ENCODE peak calls at places on chromosomes 4 and X, in five cellular contexts. One of them, this sample, is unnamed.

GRCh38 chr4:7240341-7240740 is 48.0 kb downstream of the SORCS2 start:
- DNase-seq in AG04450: no peak
- DNase-seq in stimulated activated CD4-positive, alpha-beta T cell treated with anti-CD3 and anti-CD28 coated beads, Interleukin-2, amount 100 ng/mL, for 24 hours: no peak
- DNase-seq in IMR-90: no peak
- DNase-seq in GM20000: no peak
- DNase-seq in this sample: no peak

GRCh38 chr4:83010522-83011318 is at the start of gene LIN54:
- DNase-seq in IMR-90: peak
- DNase-seq in stimulated activated CD4-positive, alpha-beta T cell treated with anti-CD3 and anti-CD28 coated beads, Interleukin-2, amount 100 ng/mL, for 24 hours: peak
- DNase-seq in GM20000: peak
- DNase-seq in AG04450: no peak
- DNase-seq in this sample: no peak

GRCh38 chr4:188781655-188782054 is 642.4 kb downstream of the TRIML1 start:
- DNase-seq in stimulated activated CD4-positive, alpha-beta T cell treated with anti-CD3 and anti-CD28 coated beads, Interleukin-2, amount 100 ng/mL, for 24 hours: no peak
- DNase-seq in IMR-90: peak
- DNase-seq in GM20000: no peak
- DNase-seq in AG04450: no peak
- DNase-seq in this sample: no peak

GRCh38 chr4:1881709-1882108 is 10.5 kb downstream of the NSD2 start:
- DNase-seq in GM20000: no peak
- DNase-seq in AG04450: no peak
- DNase-seq in IMR-90: no peak
- DNase-seq in stimulated activated CD4-positive, alpha-beta T cell treated with anti-CD3 and anti-CD28 coated beads, Interleukin-2, amount 100 ng/mL, for 24 hours: no peak
- DNase-seq in this sample: no peak

GRCh38 chrX:39718951-39719350 is 378.8 kb downstream of the BCOR start:
- DNase-seq in GM20000: no peak
- DNase-seq in IMR-90: no peak
- DNase-seq in AG04450: no peak
- DNase-seq in stimulated activated CD4-positive, alpha-beta T cell treated with anti-CD3 and anti-CD28 coated beads, Interleukin-2, amount 100 ng/mL, for 24 hours: no peak
- DNase-seq in this sample: no peak

GRCh38 chrX:139881130-139881529 is 51.7 kb downstream of the ATP11C start:
- DNase-seq in IMR-90: peak
- DNase-seq in stimulated activated CD4-positive, alpha-beta T cell treated with anti-CD3 and anti-CD28 coated beads, Interleukin-2, amount 100 ng/mL, for 24 hours: no peak
- DNase-seq in GM20000: no peak
- DNase-seq in AG04450: no peak
- DNase-seq in this sample: no peak

GRCh38 chr4:119025916-119026661 is 109.5 kb upstream of the MYOZ2 start:
- DNase-seq in GM20000: no peak
- DNase-seq in AG04450: peak
- DNase-seq in IMR-90: peak
- DNase-seq in stimulated activated CD4-positive, alpha-beta T cell treated with anti-CD3 and anti-CD28 coated beads, Interleukin-2, amount 100 ng/mL, for 24 hours: no peak
- DNase-seq in this sample: no peak

GRCh38 chr4:160772668-160773067 is 1391.1 kb downstream of the FSTL5 start:
- DNase-seq in stimulated activated CD4-positive, alpha-beta T cell treated with anti-CD3 and anti-CD28 coated beads, Interleukin-2, amount 100 ng/mL, for 24 hours: no peak
- DNase-seq in GM20000: no peak
- DNase-seq in IMR-90: no peak
- DNase-seq in AG04450: no peak
- DNase-seq in this sample: no peak

GRCh38 chrX:70166601-70167590 is 10.4 kb upstream of the DGAT2L6 start:
- DNase-seq in GM20000: no peak
- DNase-seq in AG04450: peak
- DNase-seq in IMR-90: peak
- DNase-seq in stimulated activated CD4-positive, alpha-beta T cell treated with anti-CD3 and anti-CD28 coated beads, Interleukin-2, amount 100 ng/mL, for 24 hours: no peak
- DNase-seq in this sample: no peak

GRCh38 chr4:127145001-127145400 is 487.8 kb upstream of the INTU start:
- DNase-seq in IMR-90: no peak
- DNase-seq in AG04450: no peak
- DNase-seq in GM20000: no peak
- DNase-seq in stimulated activated CD4-positive, alpha-beta T cell treated with anti-CD3 and anti-CD28 coated beads, Interleukin-2, amount 100 ng/mL, for 24 hours: no peak
- DNase-seq in this sample: no peak

GRCh38 chrX:47361538-47362511 is 8.6 kb upstream of the ZNF157 start:
- DNase-seq in stimulated activated CD4-positive, alpha-beta T cell treated with anti-CD3 and anti-CD28 coated beads, Interleukin-2, amount 100 ng/mL, for 24 hours: peak
- DNase-seq in AG04450: peak
- DNase-seq in IMR-90: peak
- DNase-seq in GM20000: peak
- DNase-seq in this sample: peak